ENCODE peak calls at places on chromosomes 11 and 22, in nine cellular contexts. K, V, C, U, S, M, T, A and Y are unnamed samples.

GRCh38 chr11:45532552-45532951 is 132.9 kb downstream of the CHST1 start:
- DNase-seq in M (no peak), U (no peak), C (no peak), V (no peak), S (no peak), A (no peak), K (no peak), T (no peak), Y (no peak)

GRCh38 chr11:34997872-34998548 is 81.6 kb downstream of the PDHX start:
- DNase-seq in U (no peak), K (no peak), M (no peak), C (no peak), S (peak), T (no peak), V (no peak), A (peak), Y (no peak)

GRCh38 chr11:64013141-64013896 is 22.4 kb upstream of the FLRT1 start:
- DNase-seq in V (no peak), A (no peak), U (no peak), M (no peak), S (no peak), K (no peak), C (no peak), T (no peak), Y (no peak)

GRCh38 chr11:61065955-61066638 is 36.2 kb upstream of the CD5 start:
- DNase-seq in K (no peak), A (no peak), T (no peak), M (peak), V (no peak), C (no peak), U (no peak), S (no peak), Y (no peak)

GRCh38 chr11:75246006-75246672 is 5.6 kb downstream of the TPBGL start:
- DNase-seq in A (no peak), M (no peak), C (no peak), S (no peak), K (no peak), V (no peak), T (no peak), U (no peak), Y (no peak)

GRCh38 chr22:36454916-36455570 is 26.4 kb downstream of the TXN2 start:
- DNase-seq in T (peak), A (peak), K (peak), C (peak), V (peak), M (peak), U (peak), S (no peak), Y (no peak)

GRCh38 chr22:22396741-22397291 is 111.7 kb downstream of the ZNF280B start:
- DNase-seq in S (no peak), T (no peak), C (no peak), A (no peak), V (no peak), M (no peak), U (no peak), K (no peak), Y (no peak)

GRCh38 chr11:130180491-130180890 is 20.9 kb downstream of the ST14 start:
- DNase-seq in U (no peak), A (no peak), T (no peak), S (no peak), K (no peak), V (no peak), M (peak), C (no peak), Y (peak)

GRCh38 chr11:20873054-20873453 is 203.7 kb downstream of the NELL1 start:
- DNase-seq in T (no peak), U (no peak), C (peak), M (peak), A (peak), V (peak), K (no peak), S (no peak), Y (no peak)

GRCh38 chr22:16965083-16965482 is 42.9 kb downstream of the GAB4 start:
- DNase-seq in T (no peak), A (no peak), K (no peak), U (no peak), V (no peak), M (no peak), S (no peak), C (no peak), Y (no peak)

GRCh38 chr11:127445476-127445875 is 444.9 kb upstream of the KIRREL3 start:
- DNase-seq in A (no peak), K (no peak), M (no peak), C (peak), V (no peak), U (no peak), S (no peak), T (no peak), Y (no peak)

GRCh38 chr11:45939836-45940235 is 17.4 kb downstream of the LARGE2 start:
- DNase-seq in S (no peak), U (no peak), K (no peak), C (no peak), A (peak), V (no peak), T (no peak), M (no peak), Y (no peak)

GRCh38 chr11:125903753-125904659 is at the start of gene DDX25:
- DNase-seq in C (peak), A (no peak), K (no peak), M (no peak), V (no peak), S (no peak), T (no peak), U (no peak), Y (peak)

GRCh38 chr11:6576471-6577373 is 26.7 kb downstream of the RRP8 start:
- DNase-seq in C (no peak), K (no peak), V (no peak), S (peak), U (peak), M (no peak), T (no peak), A (peak), Y (no peak)